ENCODE peak calls at places on chromosomes 4 and X, in nine cellular contexts. Y is activated T-cell treated with anti-CD3 and anti-CD28 coated beads, Interleukin-2, amount 50 U/mL, for 72 hours; D is HFFc6; Q is ACHN; P is tibial artery; E is A549; G is GM13977; B is NCI-H774; H is GM13976. A is an unnamed sample.

GRCh38 chr4:39635023-39635422 is 3.6 kb downstream of the SMIM14 start:
- DNase-seq in Y (no peak), D (no peak), Q (no peak), P (no peak), E (no peak), G (no peak), B (no peak), H (no peak), A (peak; percentile 40)

GRCh38 chrX:18353931-18354368 is 538 bp downstream of the SCML2 start:
- DNase-seq in Y (peak; percentile 43), D (no peak), Q (peak; percentile 34), P (no peak), E (peak; percentile 24), G (no peak), B (no peak), H (peak; percentile 33), A (no peak)

GRCh38 chrX:13778916-13779315 is 38.0 kb downstream of the GPM6B start:
- DNase-seq in Y (no peak), D (peak; percentile 3), Q (no peak), P (no peak), E (no peak), G (no peak), B (no peak), H (no peak), A (no peak)

GRCh38 chr4:40197879-40198689 is 1.3 kb downstream of the RHOH start:
- DNase-seq in Y (no peak), D (no peak), Q (no peak), P (no peak), E (no peak), G (no peak), B (no peak), H (no peak), A (no peak)

GRCh38 chrX:10926906-10927305 is 184.2 kb upstream of the HCCS start:
- DNase-seq in Y (no peak), D (no peak), Q (no peak), P (no peak), E (no peak), G (no peak), B (no peak), H (no peak), A (no peak)

GRCh38 chr4:176788971-176789370 is 3.8 kb downstream of the VEGFC start:
- DNase-seq in Y (no peak), D (no peak), Q (peak; percentile 37), P (no peak), E (no peak), G (no peak), B (no peak), H (no peak), A (no peak)

GRCh38 chr4:132317923-132318322 is 831.2 kb upstream of the PCDH10 start:
- DNase-seq in Y (no peak), D (no peak), Q (no peak), P (no peak), E (no peak), G (no peak), B (no peak), H (no peak), A (no peak)

GRCh38 chr4:156820931-156821330 is 150.7 kb downstream of the PDGFC start:
- DNase-seq in Y (no peak), D (no peak), Q (no peak), P (no peak), E (no peak), G (no peak), B (no peak), H (no peak), A (no peak)

GRCh38 chrX:109140463-109140862 is 341.4 kb downstream of the GUCY2F start:
- DNase-seq in Y (no peak), D (no peak), Q (no peak), P (no peak), E (no peak), G (no peak), B (no peak), H (no peak), A (no peak)

GRCh38 chr4:3286335-3287175 is 6.3 kb upstream of the RGS12 start:
- DNase-seq in Y (no peak), D (no peak), Q (no peak), P (peak; percentile 13), E (no peak), G (peak; percentile 88), B (no peak), H (peak; percentile 88), A (no peak)

GRCh38 chrX:9988762-9989161 is 21.6 kb downstream of the CLDN34 start:
- DNase-seq in Y (no peak), D (no peak), Q (peak; percentile 7), P (no peak), E (peak; percentile 24), G (no peak), B (no peak), H (no peak), A (peak; percentile 0)

GRCh38 chr4:80197601-80198444 is 520 bp downstream of the PRDM8 start:
- DNase-seq in Y (no peak), D (no peak), Q (peak; percentile 40), P (peak; percentile 34), E (no peak), G (peak; percentile 15), B (no peak), H (no peak), A (no peak)

GRCh38 chr4:6972375-6972650 is 62.7 kb downstream of the TBC1D14 start:
- DNase-seq in Y (no peak), D (no peak), Q (no peak), P (no peak), E (no peak), G (no peak), B (no peak), H (no peak), A (no peak)

GRCh38 chr4:19400820-19401219 is 850.9 kb upstream of the SLIT2 start:
- DNase-seq in Y (no peak), D (no peak), Q (no peak), P (no peak), E (no peak), G (no peak), B (no peak), H (no peak), A (no peak)

GRCh38 chrX:21956783-21957182 is 16.3 kb downstream of the SMS start:
- DNase-seq in Y (no peak), D (no peak), Q (no peak), P (no peak), E (no peak), G (no peak), B (no peak), H (no peak), A (no peak)

GRCh38 chr4:140382732-140383131 is 9.3 kb downstream of the SCOC start:
- DNase-seq in Y (no peak), D (no peak), Q (no peak), P (no peak), E (no peak), G (no peak), B (no peak), H (no peak), A (no peak)

GRCh38 chr4:29734343-29734742 is 985.8 kb upstream of the PCDH7 start:
- DNase-seq in Y (no peak), D (no peak), Q (no peak), P (no peak), E (no peak), G (no peak), B (no peak), H (no peak), A (no peak)

GRCh38 chr4:138439143-138439581 is 197.0 kb upstream of the SLC7A11 start:
- DNase-seq in Y (no peak), D (no peak), Q (no peak), P (no peak), E (no peak), G (no peak), B (no peak), H (no peak), A (no peak)

GRCh38 chrX:130079824-130080406 is 30.4 kb downstream of the ELF4 start:
- DNase-seq in Y (peak; percentile 58), D (peak; percentile 67), Q (peak; percentile 57), P (peak; percentile 59), E (peak; percentile 72), G (peak; percentile 71), B (peak; percentile 40), H (peak; percentile 63), A (peak; percentile 42)

GRCh38 chrX:24696241-24696640 is 2.5 kb downstream of the POLA1 start:
- DNase-seq in Y (no peak), D (no peak), Q (no peak), P (no peak), E (no peak), G (no peak), B (no peak), H (no peak), A (no peak)

GRCh38 chr4:4343038-4343437 is 43.9 kb upstream of the NSG1 start:
- DNase-seq in Y (no peak), D (no peak), Q (no peak), P (no peak), E (no peak), G (no peak), B (no peak), H (no peak), A (no peak)

GRCh38 chr4:70768301-70768948 is 46.7 kb downstream of the RUFY3 start:
- DNase-seq in Y (no peak), D (peak; percentile 46), Q (no peak), P (no peak), E (no peak), G (no peak), B (no peak), H (no peak), A (no peak)

GRCh38 chr4:144666539-144667175 is 20.7 kb downstream of the HHIP start:
- DNase-seq in Y (no peak), D (peak; percentile 59), Q (peak; percentile 18), P (no peak), E (no peak), G (no peak), B (no peak), H (no peak), A (peak; percentile 51)

GRCh38 chr4:17981063-17981462 is 40.5 kb downstream of the LCORL start:
- DNase-seq in Y (no peak), D (no peak), Q (no peak), P (no peak), E (no peak), G (no peak), B (no peak), H (no peak), A (no peak)

GRCh38 chr4:153472122-153473037 is 6.2 kb downstream of the TMEM131L start:
- DNase-seq in Y (no peak), D (no peak), Q (no peak), P (no peak), E (no peak), G (peak; percentile 63), B (no peak), H (peak; percentile 60), A (no peak)

GRCh38 chr4:145536044-145536443 is 54.4 kb downstream of the SMAD1 start:
- DNase-seq in Y (no peak), D (no peak), Q (no peak), P (no peak), E (no peak), G (no peak), B (no peak), H (no peak), A (no peak)

GRCh38 chr4:150784305-150784704 is 202.4 kb downstream of the MAB21L2 start:
- DNase-seq in Y (no peak), D (no peak), Q (no peak), P (no peak), E (no peak), G (no peak), B (no peak), H (no peak), A (no peak)

GRCh38 chr4:121126449-121127006 is 37.6 kb downstream of the TNIP3 start:
- DNase-seq in Y (no peak), D (no peak), Q (no peak), P (no peak), E (no peak), G (no peak), B (no peak), H (no peak), A (no peak)